ENCODE peak calls at places on chromosomes 2 and 18, in seven cellular contexts. D is H9, A is heart right ventricle, E is MM.1S, H is A549, X is testis, S is Panc1. B is an unnamed sample.

GRCh38 chr18:54911551-54911950 is 47.7 kb downstream of the CCDC68 start:
- DNase-seq in D (no peak), A (no peak), E (no peak), H (no peak), X (no peak), S (no peak), B (no peak)

GRCh38 chr2:27681844-27682243 is 18.2 kb downstream of the SLC4A1AP start:
- DNase-seq in D (no peak), A (no peak), E (no peak), H (peak; percentile 41), X (no peak), S (no peak), B (no peak)

GRCh38 chr2:216664593-216665034 is 30.7 kb downstream of the IGFBP5 start:
- DNase-seq in D (no peak), A (no peak), E (no peak), H (no peak), X (no peak), S (no peak), B (peak; percentile 67)

GRCh38 chr2:157935378-157935726 is 59.2 kb upstream of the ACVR1 start:
- DNase-seq in D (no peak), A (no peak), E (no peak), H (no peak), X (no peak), S (no peak), B (no peak)

GRCh38 chr2:85811173-85811849 is 57.5 kb downstream of the ATOH8 start:
- DNase-seq in D (no peak), A (peak; percentile 61), E (no peak), H (no peak), X (peak; percentile 65), S (no peak), B (no peak)

GRCh38 chr18:58132595-58133191 is 88.7 kb downstream of the NEDD4L start:
- DNase-seq in D (no peak), A (no peak), E (no peak), H (no peak), X (no peak), S (no peak), B (no peak)

GRCh38 chr2:167294775-167295140 is 406.5 kb downstream of the XIRP2 start:
- DNase-seq in D (no peak), A (no peak), E (peak; percentile 41), H (no peak), X (no peak), S (peak; percentile 7), B (no peak)

GRCh38 chr18:7789853-7790552 is 222.9 kb downstream of the PTPRM start:
- DNase-seq in D (peak; percentile 65), A (no peak), E (no peak), H (peak; percentile 63), X (no peak), S (no peak), B (peak; percentile 83)

GRCh38 chr2:209600257-209601180 is 171.1 kb upstream of the UNC80 start:
- DNase-seq in D (no peak), A (no peak), E (no peak), H (no peak), X (no peak), S (no peak), B (no peak)

GRCh38 chr2:156436477-156437085 is 402 bp downstream of the GPD2 start:
- DNase-seq in D (no peak), A (peak; percentile 13), E (peak; percentile 34), H (peak; percentile 21), X (peak; percentile 48), S (no peak), B (peak; percentile 72)

GRCh38 chr2:239226677-239227076 is 174.1 kb downstream of the HDAC4 start:
- DNase-seq in D (no peak), A (no peak), E (no peak), H (no peak), X (no peak), S (no peak), B (no peak)

GRCh38 chr18:79887181-79888000 is 64.1 kb downstream of the SLC66A2 start:
- DNase-seq in D (no peak), A (peak; percentile 3), E (no peak), H (no peak), X (peak; percentile 7), S (no peak), B (peak; percentile 36)

GRCh38 chr18:79889569-79889968 is 61.9 kb downstream of the SLC66A2 start:
- DNase-seq in D (no peak), A (no peak), E (no peak), H (no peak), X (peak; percentile 3), S (no peak), B (no peak)

GRCh38 chr18:79884963-79885728 is 66.3 kb downstream of the SLC66A2 start:
- DNase-seq in D (peak; percentile 28), A (no peak), E (no peak), H (no peak), X (peak; percentile 9), S (no peak), B (peak; percentile 39)

GRCh38 chr18:79890638-79891037 is 60.8 kb downstream of the SLC66A2 start:
- DNase-seq in D (no peak), A (no peak), E (no peak), H (no peak), X (no peak), S (no peak), B (no peak)

DNA sequence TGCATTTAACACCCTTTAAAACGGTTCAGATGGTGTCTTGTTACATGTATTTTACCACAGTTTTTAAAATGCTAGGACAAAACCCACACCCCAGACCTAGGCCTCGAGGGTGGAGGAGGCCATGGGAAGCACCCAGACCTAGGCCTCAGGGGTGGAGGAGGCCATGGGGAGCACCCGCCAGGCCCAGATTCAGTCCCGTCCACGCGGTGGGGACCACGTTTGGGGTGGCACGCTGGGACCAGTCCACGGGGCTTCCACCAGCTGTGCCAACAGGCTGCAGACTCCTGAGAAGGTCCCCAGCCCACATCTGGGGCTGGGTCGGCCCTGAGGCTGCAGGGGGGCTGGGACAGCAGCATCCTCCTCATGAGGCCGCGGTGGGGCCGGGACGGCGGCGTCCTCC is 63.4 kb downstream of the SLC66A2 start:
- DNase-seq in D (no peak), A (no peak), E (no peak), H (no peak), X (peak; percentile 4), S (no peak), B (no peak)
- H3K9me3 ChIP-seq in D (peaks cover 12% of the 10 kb centered on the region), A (peaks cover 39% of the 10 kb centered on the region), E (no peaks in the 10 kb centered on the region), H (peaks cover 10% of the 10 kb centered on the region), X (no peaks in the 10 kb centered on the region), S (peaks cover 6% of the 10 kb centered on the region), B (peaks cover 45% of the 10 kb centered on the region)

DNA sequence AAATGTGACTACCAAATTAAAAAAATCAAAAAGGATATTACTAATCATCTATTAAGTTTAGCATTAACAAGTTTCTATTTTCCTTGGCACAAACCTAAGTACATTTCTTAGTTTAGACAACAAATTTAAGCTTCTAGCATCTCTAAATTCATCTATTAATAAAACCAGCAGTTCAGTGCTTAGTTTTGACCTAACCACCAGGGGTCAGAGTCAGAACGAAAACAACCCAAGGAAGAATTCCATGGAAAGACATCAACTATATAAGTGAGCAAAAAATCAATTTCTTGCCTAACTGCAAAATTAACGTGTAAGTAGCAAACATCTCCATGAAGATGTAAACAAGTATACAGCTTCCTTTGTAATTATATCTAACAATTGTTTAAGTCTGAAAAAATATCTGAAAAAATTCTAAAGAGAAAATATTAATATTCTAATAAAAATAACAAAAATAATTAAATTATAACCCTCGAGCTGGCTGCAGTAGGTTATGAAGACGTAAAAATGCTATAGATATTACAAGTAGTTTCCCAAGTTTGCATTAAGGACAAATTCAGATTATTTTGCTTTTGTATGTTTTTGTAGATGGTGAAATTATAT is 83.7 kb downstream of the CERKL start:
- DNase-seq in D (no peak), A (no peak), E (peak; percentile 49), H (peak; percentile 40), X (no peak), S (no peak), B (no peak)
- TF ChIP-seq CTCF in D (peak; percentile 70), A (peak; percentile 42), E (peak; percentile 61), H (peak; percentile 73), X (peak; percentile 11), S (peak; percentile 67), B (peak; percentile 81)

DNA sequence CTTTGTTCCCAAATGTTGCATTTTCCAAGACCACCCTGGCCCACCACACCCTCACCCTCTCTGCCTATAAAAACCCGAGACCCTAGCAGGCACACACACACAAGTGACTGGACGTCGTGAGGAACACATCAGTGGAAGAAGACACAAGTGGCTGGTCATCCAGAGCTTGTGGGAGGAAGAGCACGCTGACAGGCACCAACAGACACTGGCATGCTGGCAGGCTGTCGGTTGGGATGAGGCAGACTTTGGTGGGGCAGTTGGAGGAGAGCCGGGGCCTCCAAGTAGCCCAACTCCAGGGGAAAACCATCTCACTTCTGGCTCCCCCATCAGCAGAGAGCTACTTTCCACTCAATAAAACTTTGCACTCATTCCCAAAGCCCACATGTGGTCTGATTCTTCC is 225.5 kb upstream of the ZEB2 start:
- DNase-seq in D (no peak), A (no peak), E (no peak), H (no peak), X (no peak), S (no peak), B (no peak)
- H3K9me3 ChIP-seq in D (peaks cover 13% of the 10 kb centered on the region), A (peaks cover 22% of the 10 kb centered on the region), E (no peaks in the 10 kb centered on the region), H (peaks cover 5% of the 10 kb centered on the region), X (no peaks in the 10 kb centered on the region), S (no peaks in the 10 kb centered on the region), B (peaks cover 44% of the 10 kb centered on the region)

GRCh38 chr2:115908731-115909130 is 1466.3 kb downstream of the DPP10 start:
- DNase-seq in D (no peak), A (no peak), E (no peak), H (no peak), X (peak; percentile 56), S (no peak), B (no peak)

DNA sequence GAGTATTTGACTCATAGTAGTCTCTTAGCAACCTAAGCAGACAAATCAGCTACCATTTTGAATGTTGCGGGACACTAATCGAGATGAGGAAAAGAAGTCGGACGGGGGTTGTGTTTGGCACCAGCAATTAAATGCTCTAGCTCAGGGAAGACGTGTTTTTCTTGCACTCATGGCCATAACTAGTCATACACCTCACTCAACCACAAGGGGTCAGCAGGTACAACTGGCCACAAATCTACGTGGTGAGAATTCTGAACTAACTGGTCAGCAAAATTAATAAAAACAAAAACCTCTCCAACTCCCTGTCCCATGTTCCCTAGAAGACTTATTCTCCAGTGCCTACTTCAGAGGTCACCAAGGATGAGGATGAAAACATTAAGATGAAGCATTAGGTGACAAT is 1467.8 kb downstream of the DPP10 start:
- DNase-seq in D (peak; percentile 30), A (no peak), E (no peak), H (peak; percentile 4), X (peak; percentile 25), S (no peak), B (peak; percentile 53)
- TF ChIP-seq CTCF in D (peak; percentile 68), A (no peak), E (no peak), H (no peak), X (no peak), S (peak; percentile 44), B (peak; percentile 78)

B was measured in endodermal cell.